ENCODE peak calls at places on chromosomes 11 and 22, in four cellular contexts. L is fibroblast of lung, J is GM23248, T is IMR-90. A is an unnamed sample.

GRCh38 chr11:35515224-35515623 is 10.2 kb downstream of the PAMR1 start:
- DNase-seq in J (peak), T (peak), L (peak), A (peak)

GRCh38 chr11:13962562-13963168 is at the start of gene SPON1:
- DNase-seq in J (peak), T (peak), L (peak), A (peak)

GRCh38 chr22:20249797-20250354 is 18.2 kb downstream of the RTN4R start:
- DNase-seq in T (peak), L (peak), J (peak), A (peak)

GRCh38 chr22:11066458-11067285 is 4461.3 kb upstream of the OR11H1 start:
- DNase-seq in J (no peak), T (no peak), L (no peak), A (no peak)

GRCh38 chr22:44730034-44730433 is 22.3 kb upstream of the ARHGAP8 start:
- DNase-seq in T (no peak), L (no peak), J (no peak), A (no peak)

GRCh38 chr11:77068461-77069335 is 1.9 kb downstream of the CAPN5 start:
- DNase-seq in J (no peak), L (no peak), T (no peak), A (no peak)

GRCh38 chr11:8812438-8812837 is 98.6 kb upstream of the AKIP1 start:
- DNase-seq in T (no peak), J (peak), L (peak), A (no peak)

GRCh38 chr22:38246692-38247091 is 26.1 kb downstream of the TMEM184B start:
- DNase-seq in J (no peak), T (no peak), L (no peak), A (no peak)

GRCh38 chr11:117547911-117548310 is 220.3 kb downstream of the CEP164 start:
- DNase-seq in T (no peak), L (no peak), J (no peak), A (no peak)

GRCh38 chr11:35598254-35599125 is 19.8 kb upstream of the FJX1 start:
- DNase-seq in L (no peak), J (no peak), T (peak), A (peak)

GRCh38 chr11:131235328-131236298 is 134.8 kb upstream of the NTM start:
- DNase-seq in T (no peak), J (no peak), L (no peak), A (no peak)

GRCh38 chr11:35579557-35580396 is 38.5 kb upstream of the FJX1 start:
- DNase-seq in J (peak), L (peak), T (peak), A (peak)

GRCh38 chr11:72113170-72113808 is 794 bp upstream of the ANAPC15 start:
- DNase-seq in J (peak), T (peak), L (no peak), A (no peak)

GRCh38 chr22:41003041-41003440 is 51.9 kb downstream of the RBX1 start:
- DNase-seq in T (no peak), J (no peak), L (no peak), A (no peak)

GRCh38 chr11:87359401-87359800 is 321.7 kb downstream of the TMEM135 start:
- DNase-seq in L (no peak), J (no peak), T (no peak), A (no peak)

GRCh38 chr22:44828193-44828592 is 75.8 kb downstream of the ARHGAP8 start:
- DNase-seq in L (no peak), J (peak), T (no peak), A (no peak)

GRCh38 chr22:44580176-44580575 is 82.1 kb upstream of the RTL6 start:
- DNase-seq in T (no peak), J (no peak), L (no peak), A (no peak)

GRCh38 chr11:78783301-78783700 is 208.6 kb upstream of the NARS2 start:
- DNase-seq in L (no peak), J (no peak), T (no peak), A (no peak)
- H2AFZ ChIP-seq in L (no peak), J (no peak), T (no peak), A (no peak)

DNA sequence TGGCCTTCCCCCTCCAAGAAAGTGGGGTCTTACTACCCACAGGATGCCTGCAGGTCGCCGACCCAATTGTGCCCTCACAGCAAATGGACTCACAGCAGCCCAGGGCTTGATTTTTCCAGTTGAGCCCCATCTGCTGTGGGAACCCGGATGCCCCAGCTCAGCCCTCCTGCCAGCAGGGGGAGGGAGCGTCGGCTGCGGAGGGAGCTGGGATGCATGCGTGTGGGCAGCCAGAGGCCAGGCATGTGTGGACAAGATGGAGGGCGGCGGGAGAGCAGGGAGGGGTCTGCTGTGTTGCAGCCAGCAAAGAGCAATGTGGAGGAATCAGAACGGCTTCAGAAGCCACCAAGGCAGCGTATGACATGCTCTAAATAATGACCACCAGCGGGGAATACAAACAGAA is 41.0 kb upstream of the EIF3D start:
- DNase-seq in L (peak), T (peak), J (peak), A (peak)
- H3K4me2 ChIP-seq in L (no peak), T (no peak), J (peak), A (no peak)

DNA sequence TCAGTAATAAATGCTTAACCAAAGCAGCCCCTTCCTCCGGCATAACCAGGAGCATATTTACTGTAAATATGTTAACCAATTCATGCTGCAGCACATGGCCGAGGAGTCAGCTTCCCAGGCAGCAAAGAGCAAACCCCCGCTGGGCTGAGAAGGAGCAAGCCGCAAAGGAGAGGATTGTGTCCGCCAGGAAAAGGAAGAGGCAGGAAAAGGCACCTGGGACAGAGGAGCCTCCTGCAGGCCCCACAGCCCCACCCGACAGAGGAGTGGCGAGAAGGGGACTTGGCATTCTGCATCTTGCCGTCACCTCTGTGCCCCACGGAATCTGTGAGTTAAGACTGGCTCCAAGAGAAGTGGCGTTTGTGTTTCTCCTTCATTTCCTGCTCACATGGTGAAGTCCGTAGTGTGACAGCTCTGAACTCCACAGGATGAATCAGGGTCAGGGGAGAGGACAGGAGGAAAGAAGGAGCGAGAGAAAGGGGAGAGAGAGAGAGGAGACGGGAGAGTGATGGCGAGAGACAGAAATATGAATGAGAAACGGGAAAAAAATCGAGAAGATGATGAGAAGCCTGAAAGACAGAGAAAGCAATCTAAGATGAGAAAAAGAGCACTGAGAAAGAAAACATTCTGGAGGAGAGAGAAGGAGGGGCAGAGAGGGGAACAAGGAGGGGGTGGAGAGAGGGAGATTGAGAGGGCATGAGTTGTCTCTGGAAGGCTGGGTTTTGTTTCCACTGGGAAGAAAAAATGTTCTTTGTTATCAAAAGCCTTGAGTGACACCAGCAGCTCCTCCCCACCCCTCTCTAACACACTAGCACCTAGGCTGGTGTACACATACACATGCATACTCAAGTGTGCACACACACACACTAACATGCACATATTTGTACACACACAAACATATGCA is 489.6 kb downstream of the MN1 start:
- DNase-seq in J (no peak), L (no peak), T (no peak), A (peak)
- H2AFZ ChIP-seq in J (peak), L (no peak), T (no peak), A (peak)

DNA sequence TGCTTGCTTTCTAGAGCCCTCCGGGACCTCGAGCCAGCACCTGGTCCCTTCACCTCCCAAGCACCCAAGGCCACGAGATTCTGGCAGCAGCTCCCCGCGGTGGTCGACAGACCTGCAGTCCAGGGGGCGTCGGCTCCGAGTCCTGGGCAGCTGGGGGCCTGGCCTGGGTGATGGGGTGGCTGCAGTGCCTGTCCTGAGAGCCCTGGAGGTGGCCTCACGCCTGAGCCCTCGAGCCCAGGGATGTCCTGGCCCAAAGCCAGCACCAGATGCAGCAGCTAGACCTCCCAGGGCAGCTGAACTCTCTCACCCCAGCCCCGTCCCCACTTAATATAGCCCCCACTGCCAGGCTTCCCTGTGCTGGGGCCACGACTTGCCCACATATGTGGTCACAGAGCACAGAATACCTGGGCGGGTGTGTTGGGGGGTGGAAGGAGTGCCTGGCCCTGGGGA is 6.6 kb downstream of the LMNTD2 start:
- DNase-seq in T (no peak), J (no peak), L (no peak), A (no peak)
- H3K4me2 ChIP-seq in T (no peak), J (no peak), L (no peak), A (no peak)

DNA sequence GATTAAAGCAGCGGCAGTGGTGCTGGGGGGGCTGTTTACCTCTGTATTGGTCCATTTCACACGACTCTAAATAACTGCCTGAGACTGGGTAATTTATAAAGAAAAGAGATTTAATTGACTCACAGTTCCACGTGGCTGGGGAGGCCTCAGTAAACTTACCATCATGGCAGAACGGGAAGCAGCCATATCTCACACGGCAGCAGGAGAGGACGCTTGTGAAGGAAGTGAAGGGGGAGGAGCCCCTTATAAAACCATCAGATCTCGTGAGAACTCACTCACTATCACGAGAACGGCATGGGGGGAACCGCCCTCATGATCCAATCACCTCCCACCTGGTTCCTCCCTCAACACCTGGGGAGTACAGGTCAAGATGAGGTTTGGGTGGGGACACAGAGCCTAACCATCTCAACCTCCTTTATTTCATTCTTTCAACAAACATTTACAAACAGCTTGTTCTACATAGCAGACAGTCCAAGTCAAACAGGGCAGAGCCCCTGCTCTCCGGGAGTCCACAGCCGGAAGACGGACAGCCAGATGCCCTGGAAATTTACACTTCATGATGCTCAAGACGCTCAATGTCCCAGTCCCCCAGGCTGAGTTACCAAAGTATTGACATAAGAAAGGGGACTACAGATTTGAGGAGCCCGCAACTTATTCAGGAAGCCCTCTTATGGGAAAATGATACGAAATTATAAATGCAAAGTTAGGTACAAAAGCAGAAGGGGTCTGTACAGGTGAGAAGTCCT is 26.3 kb upstream of the HMGXB4 start:
- DNase-seq in T (no peak), J (no peak), L (no peak), A (no peak)
- H2AFZ ChIP-seq in T (no peak), J (no peak), L (no peak), A (no peak)

DNA sequence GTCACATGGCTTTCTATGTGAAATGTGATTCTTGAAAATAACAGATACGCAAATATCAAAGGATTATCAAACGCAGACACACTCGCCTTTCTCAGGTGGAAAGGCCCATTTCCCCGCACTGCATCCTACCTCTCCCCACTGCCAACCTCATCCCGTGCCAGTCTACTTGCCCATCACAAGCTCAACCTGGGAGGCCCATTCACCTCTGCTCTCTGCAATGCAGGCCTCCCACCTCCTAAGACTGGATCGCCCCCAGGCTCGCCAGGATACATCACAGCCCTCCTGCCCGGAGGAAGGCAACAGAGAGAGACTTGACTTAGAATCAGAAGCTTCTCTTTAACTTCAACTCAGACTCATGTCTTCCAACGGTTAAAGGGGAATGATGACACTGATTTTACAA is 33.3 kb downstream of the NFRKB start:
- DNase-seq in J (no peak), T (no peak), L (no peak), A (no peak)
- H3K4me2 ChIP-seq in J (peak), T (no peak), L (no peak), A (peak)

DNA sequence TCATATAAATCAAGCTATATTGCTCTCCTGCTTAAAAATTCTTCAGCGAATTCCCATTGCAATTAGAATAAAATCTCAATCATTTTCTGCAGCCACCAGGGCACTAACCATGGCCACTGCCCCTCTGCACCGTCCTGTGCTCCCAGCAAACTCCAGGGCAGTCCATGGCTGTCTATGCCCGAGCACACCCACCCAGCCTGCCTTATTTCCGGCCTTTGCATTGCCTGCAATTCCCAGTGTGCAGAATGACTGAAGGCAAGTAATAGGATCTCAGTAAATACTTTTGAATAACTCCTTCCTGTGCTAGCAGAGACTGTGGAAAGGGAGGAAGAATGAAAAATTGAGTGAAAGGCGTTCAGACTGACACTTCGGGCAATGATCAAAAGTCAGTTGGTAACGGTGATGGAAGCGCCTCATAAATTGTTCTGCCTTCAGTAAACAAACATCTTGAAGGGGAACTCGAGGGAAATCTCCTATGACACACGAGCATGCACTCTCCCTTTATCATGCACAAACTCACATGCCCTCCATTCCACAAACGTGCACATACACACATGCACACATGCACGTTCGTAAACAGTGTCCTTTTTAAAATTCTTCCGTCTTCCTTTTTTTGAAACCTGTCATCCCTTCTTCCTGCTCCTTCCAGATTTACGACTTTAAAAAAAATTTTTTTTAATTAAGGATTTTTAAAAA is 78.0 kb upstream of the TMEM45B start:
- DNase-seq in L (no peak), J (no peak), T (no peak), A (no peak)
- H2AFZ ChIP-seq in L (no peak), J (no peak), T (no peak), A (no peak)

GRCh38 chr11:120537996-120538395 is 26.4 kb downstream of the GRIK4 start:
- DNase-seq in T (no peak), L (no peak), J (no peak), A (no peak)

GRCh38 chr11:120538707-120539106 is 27.2 kb downstream of the GRIK4 start:
- DNase-seq in T (no peak), J (no peak), L (no peak), A (no peak)

GRCh38 chr11:120539681-120540369 is 28.3 kb downstream of the GRIK4 start:
- DNase-seq in L (peak), J (peak), T (peak), A (peak)

GRCh38 chr11:120543816-120544215 is 32.3 kb downstream of the GRIK4 start:
- DNase-seq in T (no peak), J (no peak), L (no peak), A (no peak)

GRCh38 chr11:120540744-120541143 is 29.2 kb downstream of the GRIK4 start:
- DNase-seq in J (no peak), T (peak), L (peak), A (peak)
- H3K4me2 ChIP-seq in J (no peak), T (peak), L (no peak), A (no peak)

A was measured in astrocyte.